ENCODE peak calls at places on chromosome 6, in eight cellular contexts. S, G, B, K, P, O, N and X are unnamed samples.

GRCh38 chr6:142819603-142820335 is 125.2 kb downstream of the HIVEP2 start:
- DNase-seq in O (no peak), K (peak), S (peak), B (no peak), P (no peak), G (no peak), N (no peak), X (peak)

GRCh38 chr6:163354779-163355431 is 59.6 kb upstream of the QKI start:
- DNase-seq in N (no peak), O (peak), S (peak), G (no peak), P (no peak), K (no peak), B (no peak), X (no peak)

GRCh38 chr6:7058250-7058923 is 49.4 kb upstream of the RREB1 start:
- DNase-seq in O (peak), S (peak), N (peak), K (no peak), B (peak), G (peak), P (peak), X (peak)

GRCh38 chr6:381742-382461 is 9.7 kb upstream of the IRF4 start:
- DNase-seq in B (no peak), S (no peak), O (peak), G (no peak), N (no peak), P (no peak), K (peak), X (no peak)

GRCh38 chr6:163513570-163514166 is 99.2 kb downstream of the QKI start:
- DNase-seq in N (no peak), S (no peak), P (peak), G (no peak), B (no peak), K (no peak), O (no peak), X (peak)

GRCh38 chr6:14758421-14759043 is 487.3 kb upstream of the JARID2 start:
- DNase-seq in N (no peak), P (peak), O (no peak), B (no peak), G (no peak), S (no peak), K (no peak), X (no peak)

GRCh38 chr6:32087574-32088486 is 21.3 kb downstream of the TNXB start:
- DNase-seq in P (peak), B (no peak), O (peak), K (peak), G (no peak), N (no peak), S (peak), X (no peak)

GRCh38 chr6:148414836-148415235 is 72.2 kb downstream of the SASH1 start:
- DNase-seq in N (no peak), K (no peak), G (peak), O (no peak), P (no peak), B (no peak), S (peak), X (no peak)

GRCh38 chr6:24752917-24753486 is 21.7 kb upstream of the GMNN start:
- DNase-seq in O (no peak), S (peak), N (no peak), P (no peak), G (no peak), B (no peak), K (no peak), X (no peak)

DNA sequence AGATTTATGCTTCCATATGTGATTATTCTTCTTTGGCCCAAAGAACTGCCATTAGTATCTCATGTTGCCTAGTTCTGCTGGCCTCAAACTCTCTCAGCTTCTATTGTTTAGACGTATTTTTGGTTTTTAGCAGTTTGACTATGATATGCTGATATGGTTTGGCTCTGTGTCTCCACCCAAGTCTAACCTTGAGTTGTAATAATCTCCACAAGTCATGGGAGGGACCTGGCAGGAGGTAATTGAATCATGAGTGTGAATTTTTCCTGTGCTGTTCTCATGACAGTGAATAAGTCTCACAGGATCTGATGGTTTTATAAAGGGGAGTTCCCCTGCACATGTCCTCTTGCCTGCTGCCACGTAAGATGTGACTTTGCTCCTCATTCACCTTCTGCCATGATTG is 96.7 kb upstream of the ARG1 start:
- DNase-seq in O (no peak), N (no peak), S (no peak), G (no peak), K (no peak), B (no peak), P (no peak), X (no peak)
- H3K4me3 ChIP-seq in O (no peak), N (no peak), S (no peak), G (no peak), K (no peak), B (no peak), P (no peak), X (no peak)

GRCh38 chr6:106102967-106103727 is 17.0 kb downstream of the PRDM1 start:
- DNase-seq in S (no peak), O (no peak), B (no peak), K (peak), P (no peak), G (no peak), N (no peak), X (no peak)
- H3K4me3 ChIP-seq in S (peak), O (peak), B (no peak), K (peak), P (peak), G (no peak), N (no peak), X (no peak)

DNA sequence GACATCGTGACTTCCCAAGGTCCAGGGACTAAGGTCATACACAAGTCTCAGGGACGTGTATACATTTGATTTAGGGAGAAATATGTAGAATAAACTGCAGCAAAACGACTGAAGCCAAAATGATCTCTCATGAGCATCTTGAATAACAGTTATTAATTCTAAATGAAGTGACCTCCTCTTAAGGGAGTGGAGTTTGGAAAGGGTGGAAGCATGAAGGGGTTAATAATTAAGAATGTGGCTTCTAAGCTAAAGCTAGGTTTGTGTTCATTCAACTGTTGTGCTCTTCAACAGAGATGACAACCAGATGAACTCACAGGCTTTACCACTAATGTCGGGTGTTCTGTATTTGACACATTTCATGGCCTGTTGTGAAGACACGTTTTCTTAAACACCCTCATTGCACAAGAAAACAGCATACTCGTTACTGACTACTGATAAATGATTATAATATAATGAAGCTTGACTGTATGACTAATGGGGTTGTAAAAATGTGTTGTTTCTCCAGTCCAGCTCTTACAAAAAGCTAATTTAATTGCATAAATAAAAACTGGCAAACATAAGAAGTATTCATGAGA is 1.5 kb downstream of the PPP1R14C start:
- DNase-seq in O (no peak), K (no peak), G (peak), P (no peak), N (no peak), S (no peak), B (no peak), X (no peak)
- H3K4me3 ChIP-seq in O (peak), K (no peak), G (peak), P (no peak), N (no peak), S (no peak), B (peak), X (no peak)

GRCh38 chr6:79946773-79947190 is 571 bp downstream of the ELOVL4 start:
- DNase-seq in O (no peak), N (no peak), S (peak), P (no peak), G (no peak), B (no peak), K (peak), X (peak)
- H3K4me3 ChIP-seq in O (peak), N (peak), S (peak), P (peak), G (peak), B (peak), K (peak), X (peak)

GRCh38 chr6:53947780-53948179 is 153.0 kb downstream of the LRRC1 start:
- DNase-seq in K (no peak), N (no peak), P (no peak), O (no peak), S (no peak), G (no peak), B (no peak), X (no peak)

GRCh38 chr6:53956804-53957203 is 154.4 kb upstream of the MLIP start:
- DNase-seq in S (no peak), G (no peak), O (no peak), B (no peak), K (no peak), P (no peak), N (no peak), X (no peak)

GRCh38 chr6:53945765-53946407 is 151.1 kb downstream of the LRRC1 start:
- DNase-seq in N (no peak), B (no peak), S (no peak), O (no peak), K (no peak), G (no peak), P (no peak), X (peak)

GRCh38 chr6:53956068-53956711 is 155.1 kb upstream of the MLIP start:
- DNase-seq in S (peak), P (peak), K (peak), G (peak), N (peak), B (no peak), O (peak), X (peak)

GRCh38 chr6:53951383-53951782 is 156.6 kb downstream of the LRRC1 start:
- DNase-seq in G (no peak), B (no peak), P (no peak), S (no peak), N (no peak), K (no peak), O (no peak), X (no peak)
- H3K4me3 ChIP-seq in G (no peak), B (no peak), P (no peak), S (no peak), N (no peak), K (no peak), O (no peak), X (no peak)

GRCh38 chr6:35170891-35171290 is 29.8 kb upstream of the TCP11 start:
- DNase-seq in S (no peak), K (no peak), N (no peak), B (no peak), O (no peak), P (no peak), G (no peak), X (no peak)
- H3K4me3 ChIP-seq in S (no peak), K (no peak), N (no peak), B (no peak), O (no peak), P (no peak), G (no peak), X (no peak)